ENCODE peak calls at places on chromosomes 6 and 20, in seven cellular contexts. One of them, this sample, is unnamed.
A peak's percentile ranks its signal among the peaks of the same experiment; 100 is the strongest.

GRCh38 chr6:152746172-152746553 is 4.4 kb upstream of the VIP start:
- DNase-seq in endothelial cell: no peak
- DNase-seq in heart left ventricle: no peak
- DNase-seq in HFF-Myc: no peak
- DNase-seq in brain microvascular endothelial cell: peak; percentile 4
- DNase-seq in neural crest cell: no peak
- DNase-seq in WTC11: no peak
- DNase-seq in this sample: no peak

GRCh38 chr6:45416700-45417099 is 39.0 kb upstream of the SUPT3H start:
- DNase-seq in brain microvascular endothelial cell: no peak
- DNase-seq in endothelial cell: no peak
- DNase-seq in HFF-Myc: no peak
- DNase-seq in WTC11: no peak
- DNase-seq in neural crest cell: no peak
- DNase-seq in heart left ventricle: no peak
- DNase-seq in this sample: no peak

GRCh38 chr6:51107769-51108203 is 289.1 kb downstream of the TFAP2B start:
- DNase-seq in HFF-Myc: no peak
- DNase-seq in heart left ventricle: no peak
- DNase-seq in brain microvascular endothelial cell: no peak
- DNase-seq in WTC11: no peak
- DNase-seq in neural crest cell: no peak
- DNase-seq in endothelial cell: no peak
- DNase-seq in this sample: no peak

GRCh38 chr6:89597988-89598387 is 40.6 kb downstream of the LYRM2 start:
- DNase-seq in HFF-Myc: peak; percentile 7
- DNase-seq in heart left ventricle: no peak
- DNase-seq in endothelial cell: no peak
- DNase-seq in WTC11: no peak
- DNase-seq in brain microvascular endothelial cell: peak; percentile 14
- DNase-seq in neural crest cell: no peak
- DNase-seq in this sample: no peak

GRCh38 chr6:91352878-91353277 is 766.0 kb upstream of the MAP3K7 start:
- DNase-seq in WTC11: no peak
- DNase-seq in neural crest cell: no peak
- DNase-seq in endothelial cell: no peak
- DNase-seq in brain microvascular endothelial cell: no peak
- DNase-seq in heart left ventricle: no peak
- DNase-seq in HFF-Myc: no peak
- DNase-seq in this sample: no peak

GRCh38 chr20:48745330-48745729 is 82.5 kb downstream of the PREX1 start:
- DNase-seq in neural crest cell: no peak
- DNase-seq in HFF-Myc: no peak
- DNase-seq in WTC11: no peak
- DNase-seq in brain microvascular endothelial cell: no peak
- DNase-seq in heart left ventricle: no peak
- DNase-seq in endothelial cell: no peak
- DNase-seq in this sample: no peak

GRCh38 chr20:53608456-53609413 is 15.1 kb upstream of the ZNF217 start:
- DNase-seq in endothelial cell: no peak
- DNase-seq in WTC11: no peak
- DNase-seq in HFF-Myc: no peak
- DNase-seq in heart left ventricle: peak; percentile 33
- DNase-seq in brain microvascular endothelial cell: no peak
- DNase-seq in neural crest cell: no peak
- DNase-seq in this sample: no peak

GRCh38 chr20:58677205-58677604 is 15.4 kb upstream of the NPEPL1 start:
- DNase-seq in heart left ventricle: no peak
- DNase-seq in HFF-Myc: no peak
- DNase-seq in neural crest cell: no peak
- DNase-seq in brain microvascular endothelial cell: no peak
- DNase-seq in endothelial cell: no peak
- DNase-seq in WTC11: no peak
- DNase-seq in this sample: no peak

GRCh38 chr20:2780948-2781347 is 19.5 kb downstream of the CPXM1 start:
- DNase-seq in HFF-Myc: no peak
- DNase-seq in neural crest cell: no peak
- DNase-seq in heart left ventricle: no peak
- DNase-seq in WTC11: no peak
- DNase-seq in brain microvascular endothelial cell: no peak
- DNase-seq in endothelial cell: no peak
- DNase-seq in this sample: no peak

GRCh38 chr20:41249781-41250281 is 67.7 kb downstream of the ZHX3 start:
- DNase-seq in brain microvascular endothelial cell: peak; percentile 45
- DNase-seq in neural crest cell: peak; percentile 16
- DNase-seq in WTC11: peak; percentile 71
- DNase-seq in endothelial cell: peak; percentile 58
- DNase-seq in heart left ventricle: peak; percentile 21
- DNase-seq in HFF-Myc: peak; percentile 21
- DNase-seq in this sample: no peak

GRCh38 chr6:165659945-165660862 is 2.8 kb downstream of the PDE10A start:
- DNase-seq in brain microvascular endothelial cell: no peak
- DNase-seq in WTC11: peak; percentile 47
- DNase-seq in neural crest cell: no peak
- DNase-seq in endothelial cell: peak; percentile 38
- DNase-seq in heart left ventricle: no peak
- DNase-seq in HFF-Myc: no peak
- DNase-seq in this sample: no peak

GRCh38 chr20:63273635-63274380 is 1.2 kb downstream of the ARFGAP1 start:
- DNase-seq in WTC11: no peak
- DNase-seq in brain microvascular endothelial cell: peak; percentile 84
- DNase-seq in HFF-Myc: peak; percentile 26
- DNase-seq in heart left ventricle: no peak
- DNase-seq in neural crest cell: no peak
- DNase-seq in endothelial cell: no peak
- DNase-seq in this sample: no peak

GRCh38 chr20:20500312-20500711 is 132.4 kb downstream of the INSM1 start:
- DNase-seq in endothelial cell: no peak
- DNase-seq in HFF-Myc: no peak
- DNase-seq in heart left ventricle: no peak
- DNase-seq in brain microvascular endothelial cell: no peak
- DNase-seq in neural crest cell: no peak
- DNase-seq in WTC11: no peak
- DNase-seq in this sample: no peak

GRCh38 chr20:43761396-43762340 is 34.9 kb upstream of the GTSF1L start:
- DNase-seq in endothelial cell: no peak
- DNase-seq in neural crest cell: no peak
- DNase-seq in brain microvascular endothelial cell: no peak
- DNase-seq in WTC11: no peak
- DNase-seq in HFF-Myc: no peak
- DNase-seq in heart left ventricle: no peak
- DNase-seq in this sample: no peak

GRCh38 chr20:52047811-52048302 is 143.7 kb downstream of the ZFP64 start:
- DNase-seq in endothelial cell: no peak
- DNase-seq in heart left ventricle: no peak
- DNase-seq in neural crest cell: no peak
- DNase-seq in HFF-Myc: no peak
- DNase-seq in brain microvascular endothelial cell: peak; percentile 83
- DNase-seq in WTC11: no peak
- DNase-seq in this sample: no peak

GRCh38 chr6:157227202-157228166 is 95.8 kb downstream of the TMEM242 start:
- DNase-seq in WTC11: no peak
- DNase-seq in endothelial cell: no peak
- DNase-seq in brain microvascular endothelial cell: peak; percentile 7
- DNase-seq in heart left ventricle: no peak
- DNase-seq in HFF-Myc: no peak
- DNase-seq in neural crest cell: no peak
- DNase-seq in this sample: no peak

GRCh38 chr6:5215181-5215580 is 45.6 kb downstream of the LYRM4 start:
- DNase-seq in brain microvascular endothelial cell: no peak
- DNase-seq in heart left ventricle: no peak
- DNase-seq in HFF-Myc: no peak
- DNase-seq in neural crest cell: no peak
- DNase-seq in WTC11: no peak
- DNase-seq in endothelial cell: no peak
- DNase-seq in this sample: no peak

GRCh38 chr6:5223309-5223708 is 37.4 kb downstream of the LYRM4 start:
- DNase-seq in WTC11: no peak
- DNase-seq in endothelial cell: no peak
- DNase-seq in brain microvascular endothelial cell: no peak
- DNase-seq in HFF-Myc: no peak
- DNase-seq in heart left ventricle: no peak
- DNase-seq in neural crest cell: no peak
- DNase-seq in this sample: no peak

GRCh38 chr6:5219292-5219691 is 41.5 kb downstream of the LYRM4 start:
- DNase-seq in WTC11: no peak
- DNase-seq in heart left ventricle: no peak
- DNase-seq in brain microvascular endothelial cell: no peak
- DNase-seq in endothelial cell: no peak
- DNase-seq in HFF-Myc: no peak
- DNase-seq in neural crest cell: no peak
- DNase-seq in this sample: no peak

GRCh38 chr6:5215799-5216198 is 45.0 kb downstream of the LYRM4 start:
- DNase-seq in endothelial cell: no peak
- DNase-seq in WTC11: no peak
- DNase-seq in brain microvascular endothelial cell: no peak
- DNase-seq in neural crest cell: no peak
- DNase-seq in HFF-Myc: no peak
- DNase-seq in heart left ventricle: no peak
- DNase-seq in this sample: no peak

DNA sequence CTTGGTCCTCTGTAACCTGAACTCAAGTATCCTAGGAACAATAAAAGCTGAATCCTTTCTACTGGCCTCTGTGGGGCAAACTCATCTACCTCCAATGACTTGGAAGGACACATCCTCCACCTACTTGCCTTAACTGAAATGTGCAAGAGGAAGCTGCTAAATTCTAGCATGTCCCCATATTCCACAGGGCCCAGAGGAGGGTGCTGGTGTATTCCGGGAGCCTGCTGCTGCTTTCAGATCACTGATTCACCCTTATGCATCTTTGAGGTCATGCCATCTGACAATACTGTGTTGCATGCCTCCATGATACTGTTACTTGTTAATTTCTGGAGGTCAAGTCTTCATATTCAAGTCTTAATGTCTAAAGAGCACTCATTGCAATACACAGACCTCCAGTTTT is 40.3 kb downstream of the LYRM4 start:
- DNase-seq in WTC11: no peak
- DNase-seq in endothelial cell: no peak
- DNase-seq in neural crest cell: no peak
- DNase-seq in brain microvascular endothelial cell: no peak
- DNase-seq in heart left ventricle: no peak
- DNase-seq in HFF-Myc: no peak
- DNase-seq in this sample: no peak
- TF ChIP-seq CTCF in WTC11: no peak
- TF ChIP-seq CTCF in endothelial cell: no peak
- TF ChIP-seq CTCF in neural crest cell: no peak
- TF ChIP-seq CTCF in brain microvascular endothelial cell: no peak
- TF ChIP-seq CTCF in heart left ventricle: no peak
- TF ChIP-seq CTCF in HFF-Myc: no peak
- TF ChIP-seq CTCF in this sample: no peak

GRCh38 chr20:23585449-23585807 is 17.1 kb upstream of the CST9L start:
- DNase-seq in endothelial cell: no peak
- DNase-seq in brain microvascular endothelial cell: no peak
- DNase-seq in heart left ventricle: no peak
- DNase-seq in HFF-Myc: no peak
- DNase-seq in WTC11: no peak
- DNase-seq in neural crest cell: no peak
- DNase-seq in this sample: no peak

GRCh38 chr20:23583526-23583925 is 15.2 kb upstream of the CST9L start:
- DNase-seq in brain microvascular endothelial cell: no peak
- DNase-seq in endothelial cell: no peak
- DNase-seq in heart left ventricle: no peak
- DNase-seq in WTC11: no peak
- DNase-seq in neural crest cell: no peak
- DNase-seq in HFF-Myc: no peak
- DNase-seq in this sample: no peak

GRCh38 chr20:23585808-23586734 is 17.8 kb upstream of the CST9L start:
- DNase-seq in heart left ventricle: no peak
- DNase-seq in HFF-Myc: no peak
- DNase-seq in neural crest cell: no peak
- DNase-seq in WTC11: no peak
- DNase-seq in endothelial cell: no peak
- DNase-seq in brain microvascular endothelial cell: no peak
- DNase-seq in this sample: no peak

GRCh38 chr20:23586735-23587525 is 18.6 kb upstream of the CST9L start:
- DNase-seq in heart left ventricle: no peak
- DNase-seq in brain microvascular endothelial cell: no peak
- DNase-seq in HFF-Myc: no peak
- DNase-seq in WTC11: no peak
- DNase-seq in endothelial cell: no peak
- DNase-seq in neural crest cell: no peak
- DNase-seq in this sample: no peak

DNA sequence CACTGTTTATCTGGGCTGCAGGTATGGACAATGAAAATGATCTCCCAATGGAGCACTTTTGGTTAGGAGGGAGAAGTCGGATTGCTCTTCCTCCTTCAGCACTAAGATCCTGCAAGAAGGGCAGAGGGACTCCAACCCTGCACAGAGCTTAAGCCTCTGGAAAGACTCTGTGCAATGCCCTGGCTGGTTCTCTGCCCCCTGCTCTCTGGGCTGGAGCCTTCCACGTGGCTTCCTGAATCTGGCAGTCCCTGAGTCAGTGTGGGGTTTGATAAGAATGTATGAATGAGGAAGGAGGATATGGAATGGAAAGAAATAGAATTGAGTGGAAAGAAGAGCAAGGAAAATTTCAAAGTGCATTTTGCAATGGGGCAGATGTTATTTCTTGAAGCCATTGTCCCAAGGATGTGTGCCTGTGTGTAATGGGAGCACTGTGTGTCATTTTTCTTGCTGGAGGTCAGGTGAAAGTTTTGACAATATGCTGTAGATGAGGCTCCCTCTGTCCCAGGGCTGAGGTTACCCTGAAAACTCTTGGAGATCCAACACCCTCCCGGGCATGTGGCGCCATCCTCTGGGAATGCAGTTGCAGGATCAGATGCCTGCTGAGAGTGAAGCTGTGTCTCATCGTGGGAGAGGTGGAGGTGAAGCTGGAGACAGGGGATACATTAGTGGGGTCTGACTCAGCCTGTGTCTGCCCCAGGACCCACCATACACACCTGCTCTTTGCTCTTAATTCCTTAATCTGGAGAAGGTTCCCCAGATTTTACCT is 16.3 kb upstream of the CST9L start:
- DNase-seq in brain microvascular endothelial cell: no peak
- DNase-seq in endothelial cell: no peak
- DNase-seq in neural crest cell: no peak
- DNase-seq in heart left ventricle: no peak
- DNase-seq in HFF-Myc: no peak
- DNase-seq in WTC11: peak; percentile 37
- DNase-seq in this sample: no peak
- TF ChIP-seq CTCF in brain microvascular endothelial cell: no peak
- TF ChIP-seq CTCF in endothelial cell: no peak
- TF ChIP-seq CTCF in neural crest cell: no peak
- TF ChIP-seq CTCF in heart left ventricle: no peak
- TF ChIP-seq CTCF in HFF-Myc: no peak
- TF ChIP-seq CTCF in WTC11: no peak
- TF ChIP-seq CTCF in this sample: no peak

GRCh38 chr20:6765469-6766058 is 1.9 kb upstream of the BMP2 start:
- DNase-seq in brain microvascular endothelial cell: peak; percentile 27
- DNase-seq in WTC11: no peak
- DNase-seq in heart left ventricle: no peak
- DNase-seq in endothelial cell: no peak
- DNase-seq in HFF-Myc: no peak
- DNase-seq in neural crest cell: peak; percentile 14
- DNase-seq in this sample: peak; percentile 42
- TF ChIP-seq CTCF in brain microvascular endothelial cell: peak; percentile 51
- TF ChIP-seq CTCF in WTC11: peak; percentile 48
- TF ChIP-seq CTCF in heart left ventricle: peak; percentile 61
- TF ChIP-seq CTCF in endothelial cell: peak; percentile 88
- TF ChIP-seq CTCF in HFF-Myc: peak; percentile 54
- TF ChIP-seq CTCF in neural crest cell: peak; percentile 79
- TF ChIP-seq CTCF in this sample: peak; percentile 50

GRCh38 chr6:2713473-2714358 is 37.0 kb downstream of the MYLK4 start:
- DNase-seq in neural crest cell: no peak
- DNase-seq in WTC11: no peak
- DNase-seq in HFF-Myc: peak; percentile 7
- DNase-seq in brain microvascular endothelial cell: peak; percentile 88
- DNase-seq in endothelial cell: no peak
- DNase-seq in heart left ventricle: no peak
- DNase-seq in this sample: no peak
- TF ChIP-seq CTCF in neural crest cell: no peak
- TF ChIP-seq CTCF in WTC11: no peak
- TF ChIP-seq CTCF in HFF-Myc: no peak
- TF ChIP-seq CTCF in brain microvascular endothelial cell: peak; percentile 55
- TF ChIP-seq CTCF in endothelial cell: no peak
- TF ChIP-seq CTCF in heart left ventricle: no peak
- TF ChIP-seq CTCF in this sample: no peak

This sample was measured in GM13977.